ENCODE peak calls at places on chromosome 6, in nine cellular contexts. S is HFFc6, O is HEK293T, E is ovary, D is mesendoderm, F is anterior cingulate cortex, L is endodermal cell, Q is HFF-Myc, J is NCI-H2081. Z is an unnamed sample.

GRCh38 chr6:98272061-98272460 is 562.3 kb upstream of the POU3F2 start:
- DNase-seq in S (no peak), O (no peak), E (no peak), D (no peak), F (no peak), L (no peak), Q (no peak), J (no peak), Z (no peak)

GRCh38 chr6:69232506-69233194 is 564.2 kb downstream of the LMBRD1 start:
- DNase-seq in S (no peak), O (peak), E (peak), D (peak), F (peak), L (peak), Q (peak), J (peak), Z (peak)

GRCh38 chr6:49269190-49269589 is 193.9 kb downstream of the MMUT start:
- DNase-seq in S (peak), O (no peak), E (no peak), D (no peak), F (no peak), L (no peak), Q (no peak), J (no peak), Z (no peak)

GRCh38 chr6:117481278-117481925 is 1.1 kb upstream of the DCBLD1 start:
- DNase-seq in S (no peak), O (no peak), E (no peak), D (peak), F (no peak), L (peak), Q (no peak), J (no peak), Z (no peak)

GRCh38 chr6:81401970-81402690 is 350.4 kb downstream of the TENT5A start:
- DNase-seq in S (peak), O (no peak), E (no peak), D (no peak), F (no peak), L (no peak), Q (no peak), J (no peak), Z (no peak)

GRCh38 chr6:121817141-121817540 is 381.7 kb downstream of the GJA1 start:
- DNase-seq in S (no peak), O (no peak), E (no peak), D (no peak), F (no peak), L (no peak), Q (no peak), J (no peak), Z (no peak)

GRCh38 chr6:5302995-5303622 is 41.8 kb downstream of the FARS2 start:
- DNase-seq in S (no peak), O (peak), E (no peak), D (peak), F (no peak), L (peak), Q (no peak), J (no peak), Z (peak)

GRCh38 chr6:129501401-129502051 is 208.5 kb downstream of the ARHGAP18 start:
- DNase-seq in S (peak), O (peak), E (no peak), D (peak), F (no peak), L (peak), Q (peak), J (no peak), Z (peak)

GRCh38 chr6:113586413-113586812 is 270.7 kb upstream of the MARCKS start:
- DNase-seq in S (peak), O (no peak), E (no peak), D (no peak), F (no peak), L (no peak), Q (no peak), J (no peak), Z (no peak)

GRCh38 chr6:75444899-75445298 is 48.7 kb downstream of the FILIP1 start:
- DNase-seq in S (no peak), O (no peak), E (no peak), D (no peak), F (no peak), L (no peak), Q (no peak), J (no peak), Z (no peak)

GRCh38 chr6:75402296-75402695 is 91.3 kb downstream of the FILIP1 start:
- DNase-seq in S (peak), O (peak), E (no peak), D (no peak), F (no peak), L (no peak), Q (peak), J (no peak), Z (peak)

GRCh38 chr6:168408504-168409136 is 32.4 kb upstream of the SMOC2 start:
- DNase-seq in S (no peak), O (no peak), E (no peak), D (no peak), F (no peak), L (peak), Q (no peak), J (no peak), Z (no peak)

GRCh38 chr6:79146426-79146825 is 68.4 kb upstream of the PHIP start:
- DNase-seq in S (no peak), O (no peak), E (no peak), D (no peak), F (no peak), L (no peak), Q (no peak), J (no peak), Z (no peak)

GRCh38 chr6:146957443-146957842 is 246.8 kb upstream of the STXBP5 start:
- DNase-seq in S (no peak), O (no peak), E (no peak), D (no peak), F (no peak), L (no peak), Q (no peak), J (no peak), Z (no peak)

GRCh38 chr6:156639023-156639728 is 138.0 kb upstream of the ARID1B start:
- DNase-seq in S (no peak), O (no peak), E (no peak), D (no peak), F (no peak), L (no peak), Q (no peak), J (no peak), Z (no peak)

GRCh38 chr6:112310439-112311154 is 36.5 kb upstream of the RFPL4B start:
- DNase-seq in S (no peak), O (no peak), E (no peak), D (no peak), F (no peak), L (no peak), Q (no peak), J (no peak), Z (no peak)

GRCh38 chr6:24859132-24859531 is 60.4 kb upstream of the ARMH2 start:
- DNase-seq in S (no peak), O (no peak), E (no peak), D (no peak), F (no peak), L (no peak), Q (no peak), J (no peak), Z (no peak)

GRCh38 chr6:43181942-43182860 is at the start of gene CUL9:
- DNase-seq in S (peak), O (peak), E (peak), D (peak), F (peak), L (peak), Q (no peak), J (peak), Z (peak)

GRCh38 chr6:96898241-96898851 is 655 bp upstream of the NDUFAF4 start:
- DNase-seq in S (peak), O (no peak), E (no peak), D (peak), F (no peak), L (no peak), Q (no peak), J (no peak), Z (no peak)

GRCh38 chr6:131041814-131042213 is 21.2 kb downstream of the EPB41L2 start:
- DNase-seq in S (no peak), O (no peak), E (no peak), D (no peak), F (no peak), L (no peak), Q (no peak), J (no peak), Z (no peak)

GRCh38 chr6:32413427-32414047 is 6.6 kb upstream of the BTNL2 start:
- DNase-seq in S (peak), O (peak), E (peak), D (peak), F (peak), L (peak), Q (peak), J (peak), Z (peak)

GRCh38 chr6:2765896-2766766 is 938 bp downstream of the WRNIP1 start:
- DNase-seq in S (peak), O (no peak), E (peak), D (peak), F (peak), L (peak), Q (no peak), J (peak), Z (peak)

GRCh38 chr6:106125925-106126435 is 39.8 kb downstream of the PRDM1 start:
- DNase-seq in S (no peak), O (no peak), E (no peak), D (no peak), F (no peak), L (no peak), Q (no peak), J (no peak), Z (no peak)

GRCh38 chr6:13733178-13733851 is 21.7 kb upstream of the RANBP9 start:
- DNase-seq in S (peak), O (peak), E (peak), D (peak), F (peak), L (no peak), Q (peak), J (no peak), Z (peak)

GRCh38 chr6:35177139-35177538 is 36.0 kb upstream of the TCP11 start:
- DNase-seq in S (peak), O (no peak), E (no peak), D (peak), F (no peak), L (peak), Q (no peak), J (no peak), Z (no peak)

GRCh38 chr6:77620290-77620882 is 32.5 kb upstream of the MEI4 start:
- DNase-seq in S (no peak), O (peak), E (no peak), D (peak), F (no peak), L (peak), Q (no peak), J (no peak), Z (no peak)

GRCh38 chr6:91221072-91221471 is 634.2 kb upstream of the MAP3K7 start:
- DNase-seq in S (no peak), O (no peak), E (no peak), D (no peak), F (no peak), L (no peak), Q (no peak), J (no peak), Z (no peak)

GRCh38 chr6:89941031-89941775 is 46.9 kb downstream of the GJA10 start:
- DNase-seq in S (no peak), O (no peak), E (peak), D (no peak), F (peak), L (no peak), Q (no peak), J (peak), Z (no peak)

GRCh38 chr6:73983367-73983766 is 287.4 kb downstream of the CD109 start:
- DNase-seq in S (peak), O (no peak), E (no peak), D (no peak), F (no peak), L (no peak), Q (no peak), J (no peak), Z (no peak)

GRCh38 chr6:118559659-118560058 is 11.6 kb downstream of the PLN start:
- DNase-seq in S (no peak), O (no peak), E (no peak), D (no peak), F (no peak), L (no peak), Q (no peak), J (no peak), Z (no peak)

GRCh38 chr6:45789238-45789637 is 226.4 kb downstream of the CLIC5 start:
- DNase-seq in S (no peak), O (no peak), E (no peak), D (no peak), F (no peak), L (no peak), Q (no peak), J (no peak), Z (no peak)

GRCh38 chr6:17705778-17706579 is 746 bp downstream of the NUP153 start:
- DNase-seq in S (peak), O (peak), E (peak), D (peak), F (peak), L (peak), Q (no peak), J (peak), Z (peak)

GRCh38 chr6:34529665-34530327 is 26.3 kb downstream of the SPDEF start:
- DNase-seq in S (no peak), O (no peak), E (no peak), D (no peak), F (peak), L (no peak), Q (no peak), J (no peak), Z (peak)